ENCODE peak calls at places on chromosomes 1 and 21, in five cellular contexts. A is effector memory CD4-positive, alpha-beta T cell; C is MM.1S; Z is caudate nucleus; U is hepatocyte. G is an unnamed sample.

GRCh38 chr1:206041640-206042039 is 11.3 kb upstream of the RHEX start:
- DNase-seq in A (no peak), C (no peak), Z (no peak), U (peak; percentile 50), G (no peak)

GRCh38 chr1:211831558-211832323 is 1.2 kb upstream of the LPGAT1 start:
- DNase-seq in A (no peak), C (peak; percentile 18), Z (no peak), U (no peak), G (no peak)

GRCh38 chr1:167455786-167456446 is 62.4 kb downstream of the CD247 start:
- DNase-seq in A (peak; percentile 45), C (peak; percentile 40), Z (no peak), U (peak; percentile 40), G (peak; percentile 26)

GRCh38 chr1:65471901-65472332 is 51.4 kb downstream of the LEPR start:
- DNase-seq in A (no peak), C (no peak), Z (no peak), U (no peak), G (no peak)

GRCh38 chr1:13994386-13994785 is 294.4 kb downstream of the PRDM2 start:
- DNase-seq in A (no peak), C (no peak), Z (no peak), U (no peak), G (no peak)

GRCh38 chr1:50700226-50701020 is 259.6 kb downstream of the FAF1 start:
- DNase-seq in A (no peak), C (no peak), Z (no peak), U (no peak), G (no peak)

GRCh38 chr1:109399326-109399957 is 1.7 kb upstream of the SORT1 start:
- DNase-seq in A (no peak), C (peak; percentile 56), Z (no peak), U (peak; percentile 79), G (no peak)

GRCh38 chr1:207088161-207088560 is 499 bp upstream of the C4BPB start:
- DNase-seq in A (no peak), C (no peak), Z (no peak), U (no peak), G (no peak)

GRCh38 chr1:116654351-116654750 is 13.2 kb downstream of the IGSF3 start:
- DNase-seq in A (no peak), C (no peak), Z (no peak), U (no peak), G (no peak)

GRCh38 chr1:17540255-17541001 is 930 bp downstream of the ARHGEF10L start:
- DNase-seq in A (no peak), C (no peak), Z (no peak), U (peak; percentile 73), G (peak; percentile 80)

GRCh38 chr1:43345119-43345518 is 7.5 kb downstream of the MPL start:
- DNase-seq in A (no peak), C (no peak), Z (no peak), U (peak; percentile 53), G (no peak)

GRCh38 chr1:197399691-197400521 is 131.9 kb downstream of the CRB1 start:
- DNase-seq in A (no peak), C (peak; percentile 71), Z (no peak), U (peak; percentile 54), G (no peak)

GRCh38 chr1:37723390-37724078 is 31.2 kb downstream of the CDCA8 start:
- DNase-seq in A (no peak), C (no peak), Z (no peak), U (no peak), G (no peak)

GRCh38 chr1:8395433-8395866 is 77.5 kb downstream of the SLC45A1 start:
- DNase-seq in A (peak; percentile 6), C (peak; percentile 45), Z (no peak), U (no peak), G (no peak)

GRCh38 chr1:221371671-221372070 is 370.2 kb downstream of the DUSP10 start:
- DNase-seq in A (no peak), C (no peak), Z (no peak), U (no peak), G (no peak)

GRCh38 chr1:185539277-185539943 is 194.8 kb upstream of the HMCN1 start:
- DNase-seq in A (no peak), C (no peak), Z (no peak), U (no peak), G (no peak)

GRCh38 chr1:222995230-222995580 is 147.8 kb downstream of the TLR5 start:
- DNase-seq in A (no peak), C (no peak), Z (no peak), U (no peak), G (no peak)

GRCh38 chr1:47449702-47450552 is 12.1 kb downstream of the FOXD2 start:
- DNase-seq in A (no peak), C (no peak), Z (no peak), U (peak; percentile 54), G (no peak)

GRCh38 chr1:51907079-51907702 is 28.7 kb upstream of the NRDC start:
- DNase-seq in A (no peak), C (peak; percentile 77), Z (no peak), U (peak; percentile 15), G (no peak)

GRCh38 chr1:100793661-100794060 is 74.1 kb downstream of the VCAM1 start:
- DNase-seq in A (no peak), C (no peak), Z (no peak), U (no peak), G (no peak)

GRCh38 chr1:157509546-157510232 is 42.6 kb downstream of the FCRL5 start:
- DNase-seq in A (no peak), C (no peak), Z (no peak), U (no peak), G (no peak)
- H3K27ac ChIP-seq in A (no peak overlapping the region), C (peak overlapping the region; percentile 72), Z (no peak overlapping the region), U (no peak overlapping the region), G (no peak overlapping the region)

GRCh38 chr1:1161683-1162079 is 12.0 kb upstream of the TTLL10 start:
- DNase-seq in A (no peak), C (no peak), Z (no peak), U (no peak), G (no peak)

GRCh38 chr1:1161078-1161682 is 12.5 kb upstream of the TTLL10 start:
- DNase-seq in A (no peak), C (no peak), Z (no peak), U (no peak), G (no peak)

GRCh38 chr1:1163538-1164070 is 10.1 kb upstream of the TTLL10 start:
- DNase-seq in A (no peak), C (no peak), Z (no peak), U (no peak), G (no peak)

GRCh38 chr1:1164361-1164700 is 9.3 kb upstream of the TTLL10 start:
- DNase-seq in A (no peak), C (no peak), Z (no peak), U (no peak), G (no peak)

DNA sequence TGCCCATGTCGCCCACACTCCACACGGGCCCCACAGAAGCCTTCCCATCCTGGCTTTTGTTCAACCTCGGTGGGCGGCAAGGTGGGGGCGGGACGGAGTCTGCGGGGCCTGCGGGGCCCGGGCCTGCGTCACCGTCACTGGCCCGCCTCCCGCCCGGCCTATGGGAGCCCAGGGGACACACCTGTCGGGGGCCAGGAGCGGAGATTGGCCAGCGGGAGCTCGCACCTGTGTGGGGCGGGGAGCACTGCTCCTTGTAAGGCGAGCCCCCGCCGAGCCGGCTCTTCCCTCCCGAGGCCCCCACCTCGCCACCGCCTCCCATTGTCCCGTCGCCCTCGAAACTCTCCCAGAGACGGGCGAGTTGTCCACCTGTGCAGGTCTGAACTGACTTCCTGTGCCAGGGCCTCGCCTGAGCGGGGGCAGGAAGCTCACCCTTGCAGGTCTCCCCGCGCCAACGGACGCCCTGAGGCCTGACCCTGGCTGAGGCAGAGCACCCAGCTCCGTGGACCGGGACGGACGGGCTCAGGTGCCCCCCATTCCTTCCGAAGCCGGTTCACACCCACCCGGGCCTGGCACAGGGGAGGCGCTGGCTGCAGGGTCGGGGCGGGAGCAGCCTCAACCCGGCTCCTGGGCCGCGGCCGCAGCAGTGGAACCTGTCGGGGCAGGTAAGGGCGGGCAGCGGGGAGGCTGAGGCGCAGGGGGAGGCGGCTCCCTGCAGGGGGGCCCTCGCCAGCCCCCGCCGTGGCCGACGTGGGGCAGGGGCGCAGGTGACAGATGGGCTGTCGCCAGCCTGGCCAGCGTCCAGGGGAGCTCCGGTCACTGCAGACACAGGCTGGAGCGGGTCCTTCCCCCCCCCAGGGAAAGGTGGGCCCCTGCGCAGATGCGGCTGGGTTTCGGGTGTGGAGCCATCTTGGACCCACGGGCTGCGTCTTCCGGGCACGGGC is 10.8 kb upstream of the TTLL10 start:
- DNase-seq in A (no peak), C (no peak), Z (no peak), U (peak; percentile 93), G (no peak)
- H3K27ac ChIP-seq in A (no peak overlapping the region), C (no peak overlapping the region), Z (no peak overlapping the region), U (peak overlapping the region; percentile 98), G (no peak overlapping the region)

DNA sequence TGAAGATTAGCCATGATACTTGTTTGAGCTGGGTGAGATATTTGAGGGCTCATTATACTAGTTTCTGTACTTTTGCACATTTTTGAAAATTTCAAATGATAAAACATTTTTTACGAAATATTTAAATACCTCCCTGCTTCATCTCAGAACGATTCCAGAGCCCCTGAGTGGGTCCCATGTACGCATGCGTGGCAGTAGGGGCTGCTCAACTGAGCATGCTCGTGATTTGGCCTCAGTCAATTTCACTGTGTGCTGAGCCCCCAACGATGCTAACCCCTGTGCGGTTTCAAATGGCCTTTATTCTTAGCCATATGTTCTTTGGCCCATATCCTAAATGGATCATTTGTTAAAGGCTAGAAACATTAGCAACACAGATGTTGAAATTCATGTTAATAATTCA is 108.0 kb downstream of the MRPS6 start:
- DNase-seq in A (no peak), C (no peak), Z (no peak), U (no peak), G (no peak)
- H3K27ac ChIP-seq in A (no peak overlapping the region), C (no peak overlapping the region), Z (peak overlapping the region; percentile 74), U (no peak overlapping the region), G (no peak overlapping the region)

GRCh38 chr1:230591676-230592075 is 50.6 kb upstream of the COG2 start:
- DNase-seq in A (no peak), C (no peak), Z (no peak), U (no peak), G (no peak)

GRCh38 chr1:230596306-230596705 is 46.0 kb upstream of the COG2 start:
- DNase-seq in A (no peak), C (no peak), Z (no peak), U (no peak), G (no peak)

GRCh38 chr1:230592848-230593247 is 49.4 kb upstream of the COG2 start:
- DNase-seq in A (no peak), C (no peak), Z (no peak), U (no peak), G (no peak)

GRCh38 chr1:230598745-230599144 is 43.5 kb upstream of the COG2 start:
- DNase-seq in A (no peak), C (no peak), Z (no peak), U (no peak), G (no peak)

DNA sequence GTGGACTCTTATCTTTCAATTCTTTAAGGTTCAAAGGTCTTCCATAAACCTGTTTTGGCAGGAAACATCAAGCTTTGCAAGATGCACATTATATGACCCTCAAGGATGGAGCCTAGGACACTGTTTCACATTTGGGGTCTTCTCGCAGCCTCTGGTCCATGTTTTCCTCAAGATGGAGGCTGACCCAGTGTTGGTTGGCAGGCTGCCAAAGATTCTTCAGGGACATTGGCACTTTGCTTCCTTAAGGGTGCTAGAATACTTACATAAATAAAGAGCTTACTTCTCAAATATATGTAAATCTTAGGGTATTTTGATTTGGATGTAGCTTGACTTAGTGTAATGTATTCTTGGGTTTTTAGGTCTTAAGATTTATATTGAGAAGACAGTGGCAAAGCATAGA is 47.9 kb upstream of the COG2 start:
- DNase-seq in A (no peak), C (no peak), Z (no peak), U (no peak), G (no peak)
- H3K27ac ChIP-seq in A (no peak overlapping the region), C (no peak overlapping the region), Z (no peak overlapping the region), U (no peak overlapping the region), G (no peak overlapping the region)

G was measured in uterus.